ENCODE peak calls at places on chromosome 3, in five cellular contexts. L, Q, T, F and R are unnamed samples. For H3K36me3, the result is how much of the 10 kb centered on the place peaks cover.

GRCh38 chr3:104556372-104557078 is 810.2 kb upstream of the ALCAM start:
- DNase-seq in L (no peak), T (no peak), F (no peak), Q (no peak), R (no peak)

GRCh38 chr3:127286571-127287140 is 1.2 kb downstream of the PRR20G start:
- DNase-seq in Q (peak), T (no peak), F (no peak), L (no peak), R (no peak)

GRCh38 chr3:145678401-145678800 is 482.6 kb downstream of the PLOD2 start:
- DNase-seq in F (no peak), L (no peak), Q (no peak), T (no peak), R (no peak)

GRCh38 chr3:57918123-57918837 is 89.9 kb upstream of the FLNB start:
- DNase-seq in Q (no peak), L (no peak), F (no peak), T (no peak), R (no peak)

GRCh38 chr3:3071136-3071535 is 39.0 kb downstream of the IL5RA start:
- DNase-seq in T (no peak), L (no peak), F (no peak), Q (no peak), R (no peak)

GRCh38 chr3:45443459-45443858 is 55.1 kb downstream of the LARS2 start:
- DNase-seq in L (no peak), T (no peak), F (no peak), Q (no peak), R (no peak)

GRCh38 chr3:82423485-82423884 is 662.0 kb upstream of the GBE1 start:
- DNase-seq in T (no peak), Q (no peak), L (no peak), F (no peak), R (no peak)

GRCh38 chr3:22249658-22250057 is 498.6 kb upstream of the ZNF385D start:
- DNase-seq in L (no peak), F (no peak), Q (no peak), T (no peak), R (no peak)

GRCh38 chr3:87311309-87311708 is 34.9 kb upstream of the POU1F1 start:
- DNase-seq in F (no peak), T (no peak), L (no peak), Q (no peak), R (no peak)

GRCh38 chr3:98843301-98843959 is 58.1 kb downstream of the DCBLD2 start:
- DNase-seq in F (no peak), L (no peak), Q (no peak), T (no peak), R (no peak)

GRCh38 chr3:155352900-155353490 is 59.5 kb upstream of the STRIT1 start:
- DNase-seq in Q (peak), T (no peak), F (no peak), L (no peak), R (no peak)

GRCh38 chr3:71492566-71492965 is 91.0 kb downstream of the FOXP1 start:
- DNase-seq in Q (no peak), F (no peak), T (no peak), L (no peak), R (peak)

GRCh38 chr3:51311055-51311454 is 74.0 kb upstream of the MANF start:
- DNase-seq in T (no peak), L (no peak), F (no peak), Q (peak), R (peak)

GRCh38 chr3:170420307-170420821 is 1.7 kb downstream of the CLDN11 start:
- DNase-seq in Q (peak), L (no peak), F (no peak), T (no peak), R (no peak)

GRCh38 chr3:55143928-55144671 is 216.2 kb upstream of the LRTM1 start:
- DNase-seq in F (no peak), Q (no peak), L (no peak), T (no peak), R (no peak)

GRCh38 chr3:181712505-181713299 is 977 bp downstream of the SOX2 start:
- DNase-seq in T (no peak), Q (peak), L (no peak), F (peak), R (no peak)

GRCh38 chr3:40829876-40830275 is 305.1 kb downstream of the ZNF621 start:
- DNase-seq in F (no peak), Q (no peak), L (no peak), T (no peak), R (no peak)

GRCh38 chr3:41304603-41305002 is 105.3 kb downstream of the CTNNB1 start:
- DNase-seq in L (peak), T (no peak), Q (peak), F (no peak), R (no peak)

GRCh38 chr3:66662894-66663293 is 162.1 kb upstream of the LRIG1 start:
- DNase-seq in L (no peak), F (no peak), Q (no peak), T (no peak), R (no peak)

GRCh38 chr3:64063982-64064438 is 40.7 kb upstream of the PSMD6 start:
- DNase-seq in T (no peak), L (no peak), Q (no peak), F (no peak), R (no peak)

GRCh38 chr3:64067510-64068346 is 44.4 kb upstream of the PSMD6 start:
- DNase-seq in T (no peak), L (no peak), F (no peak), Q (no peak), R (no peak)

GRCh38 chr3:64063207-64063981 is 40.1 kb upstream of the PSMD6 start:
- DNase-seq in Q (no peak), L (no peak), F (no peak), T (no peak), R (no peak)

GRCh38 chr3:64061628-64062027 is 38.3 kb upstream of the PSMD6 start:
- DNase-seq in T (no peak), F (no peak), Q (no peak), L (no peak), R (no peak)

GRCh38 chr3:64064804-64065203 is 41.5 kb upstream of the PSMD6 start:
- DNase-seq in Q (no peak), L (no peak), T (no peak), F (no peak), R (no peak)
- H3K27ac ChIP-seq in Q (no peak), L (no peak), T (no peak), F (no peak), R (no peak)

GRCh38 chr3:30612422-30613134 is 6.2 kb downstream of the TGFBR2 start:
- DNase-seq in T (no peak), L (no peak), F (no peak), Q (no peak), R (no peak)
- H3K4me3 ChIP-seq in T (no peak), L (no peak), F (no peak), Q (no peak), R (no peak)

GRCh38 chr3:12904951-12905315 is 63.6 kb upstream of the RPL32 start:
- DNase-seq in T (no peak), L (no peak), F (no peak), Q (no peak), R (no peak)

GRCh38 chr3:12901631-12902045 is 60.3 kb upstream of the RPL32 start:
- DNase-seq in T (no peak), L (no peak), Q (no peak), F (no peak), R (no peak)

GRCh38 chr3:12903881-12904280 is 62.5 kb upstream of the RPL32 start:
- DNase-seq in L (no peak), Q (no peak), F (no peak), T (no peak), R (no peak)

GRCh38 chr3:12902181-12902999 is 61.0 kb upstream of the RPL32 start:
- DNase-seq in F (no peak), T (no peak), L (no peak), Q (no peak), R (no peak)

GRCh38 chr3:12903000-12903800 is 61.8 kb upstream of the RPL32 start:
- DNase-seq in T (no peak), Q (no peak), F (no peak), L (no peak), R (peak)
- H3K36me3 ChIP-seq in T (under half), Q (under half), F (half or more), L (under half), R (half or more)

GRCh38 chr3:5021571-5022092 is 42.4 kb downstream of the BHLHE40 start:
- DNase-seq in T (no peak), L (no peak), F (no peak), Q (no peak), R (no peak)
- H3K27ac ChIP-seq in T (peak), L (peak), F (peak), Q (no peak), R (no peak)

GRCh38 chr3:188055388-188055787 is 98.6 kb upstream of the LPP start:
- DNase-seq in Q (no peak), T (no peak), L (no peak), F (no peak), R (no peak)

GRCh38 chr3:188053710-188054379 is 100.1 kb upstream of the LPP start:
- DNase-seq in Q (no peak), F (no peak), L (no peak), T (no peak), R (no peak)

GRCh38 chr3:188059346-188059745 is 94.6 kb upstream of the LPP start:
- DNase-seq in F (no peak), T (no peak), L (no peak), Q (no peak), R (no peak)

GRCh38 chr3:188058569-188059184 is 95.3 kb upstream of the LPP start:
- DNase-seq in T (no peak), F (no peak), Q (no peak), L (no peak), R (no peak)

DNA sequence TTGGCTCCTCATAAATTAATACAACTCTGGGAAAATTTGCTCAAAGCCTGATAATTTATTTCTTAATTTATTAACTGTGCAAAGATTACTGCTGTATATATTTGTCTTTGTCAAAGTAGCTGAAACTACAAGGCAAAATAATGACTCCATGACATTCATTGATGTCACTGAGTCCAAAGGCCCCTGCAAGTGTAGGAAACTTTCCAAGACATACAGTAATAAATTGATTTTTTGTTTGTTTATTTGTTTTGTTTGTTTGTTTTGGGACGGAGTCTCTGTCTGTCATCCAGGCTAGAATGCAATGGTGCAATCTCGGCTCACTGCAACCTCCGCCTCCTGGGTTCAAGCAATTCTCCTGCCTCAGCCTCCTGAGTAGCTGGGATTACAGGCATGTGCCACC is 96.8 kb upstream of the LPP start:
- DNase-seq in Q (no peak), L (no peak), F (no peak), T (no peak), R (no peak)
- H3K4me3 ChIP-seq in Q (no peak), L (no peak), F (no peak), T (no peak), R (no peak)